ENCODE peak calls at places on chromosomes 3 and 15, in six cellular contexts. One of them, this sample, is unnamed.

GRCh38 chr3:153970047-153970446 is 151.1 kb upstream of the ARHGEF26 start:
- DNase-seq in vagina: no peak
- DNase-seq in activated T-cell treated with anti-CD3 and anti-CD28 coated beads for 24 hours: no peak
- DNase-seq in HT1080: no peak
- DNase-seq in stimulated activated CD4-positive, alpha-beta T cell treated with anti-CD3 and anti-CD28 coated beads, Interleukin-4, amount 100 ng/mL, for 48 hours: no peak
- DNase-seq in activated CD4-positive, alpha-beta memory T cell treated with anti-CD3 and anti-CD28 coated beads for 36 hours: no peak
- DNase-seq in this sample: no peak

GRCh38 chr3:177350051-177350565 is 152.8 kb upstream of the TBL1XR1 start:
- DNase-seq in activated T-cell treated with anti-CD3 and anti-CD28 coated beads for 24 hours: no peak
- DNase-seq in stimulated activated CD4-positive, alpha-beta T cell treated with anti-CD3 and anti-CD28 coated beads, Interleukin-4, amount 100 ng/mL, for 48 hours: no peak
- DNase-seq in activated CD4-positive, alpha-beta memory T cell treated with anti-CD3 and anti-CD28 coated beads for 36 hours: no peak
- DNase-seq in vagina: no peak
- DNase-seq in HT1080: no peak
- DNase-seq in this sample: no peak

GRCh38 chr3:67723863-67724262 is 69.5 kb upstream of the SUCLG2 start:
- DNase-seq in activated T-cell treated with anti-CD3 and anti-CD28 coated beads for 24 hours: no peak
- DNase-seq in vagina: no peak
- DNase-seq in activated CD4-positive, alpha-beta memory T cell treated with anti-CD3 and anti-CD28 coated beads for 36 hours: no peak
- DNase-seq in stimulated activated CD4-positive, alpha-beta T cell treated with anti-CD3 and anti-CD28 coated beads, Interleukin-4, amount 100 ng/mL, for 48 hours: no peak
- DNase-seq in HT1080: no peak
- DNase-seq in this sample: no peak

GRCh38 chr3:78751266-78751665 is 1016.5 kb downstream of the ROBO1 start:
- DNase-seq in vagina: no peak
- DNase-seq in HT1080: peak; percentile 25
- DNase-seq in activated CD4-positive, alpha-beta memory T cell treated with anti-CD3 and anti-CD28 coated beads for 36 hours: no peak
- DNase-seq in activated T-cell treated with anti-CD3 and anti-CD28 coated beads for 24 hours: no peak
- DNase-seq in stimulated activated CD4-positive, alpha-beta T cell treated with anti-CD3 and anti-CD28 coated beads, Interleukin-4, amount 100 ng/mL, for 48 hours: no peak
- DNase-seq in this sample: no peak

GRCh38 chr15:29925227-29926082 is 103.2 kb upstream of the TJP1 start:
- DNase-seq in vagina: no peak
- DNase-seq in activated T-cell treated with anti-CD3 and anti-CD28 coated beads for 24 hours: peak; percentile 23
- DNase-seq in stimulated activated CD4-positive, alpha-beta T cell treated with anti-CD3 and anti-CD28 coated beads, Interleukin-4, amount 100 ng/mL, for 48 hours: peak; percentile 25
- DNase-seq in activated CD4-positive, alpha-beta memory T cell treated with anti-CD3 and anti-CD28 coated beads for 36 hours: peak; percentile 42
- DNase-seq in HT1080: peak; percentile 82
- DNase-seq in this sample: peak; percentile 60

GRCh38 chr15:57526615-57527014 is 65.1 kb upstream of the MYZAP start:
- DNase-seq in vagina: no peak
- DNase-seq in activated CD4-positive, alpha-beta memory T cell treated with anti-CD3 and anti-CD28 coated beads for 36 hours: no peak
- DNase-seq in activated T-cell treated with anti-CD3 and anti-CD28 coated beads for 24 hours: no peak
- DNase-seq in HT1080: no peak
- DNase-seq in stimulated activated CD4-positive, alpha-beta T cell treated with anti-CD3 and anti-CD28 coated beads, Interleukin-4, amount 100 ng/mL, for 48 hours: no peak
- DNase-seq in this sample: no peak

GRCh38 chr3:57007513-57008415 is 52.7 kb upstream of the SPATA12 start:
- DNase-seq in activated T-cell treated with anti-CD3 and anti-CD28 coated beads for 24 hours: no peak
- DNase-seq in vagina: no peak
- DNase-seq in stimulated activated CD4-positive, alpha-beta T cell treated with anti-CD3 and anti-CD28 coated beads, Interleukin-4, amount 100 ng/mL, for 48 hours: no peak
- DNase-seq in HT1080: peak; percentile 89
- DNase-seq in activated CD4-positive, alpha-beta memory T cell treated with anti-CD3 and anti-CD28 coated beads for 36 hours: peak; percentile 39
- DNase-seq in this sample: peak; percentile 45

GRCh38 chr3:109050591-109051167 is 67.3 kb downstream of the MORC1 start:
- DNase-seq in activated T-cell treated with anti-CD3 and anti-CD28 coated beads for 24 hours: peak; percentile 5
- DNase-seq in vagina: no peak
- DNase-seq in activated CD4-positive, alpha-beta memory T cell treated with anti-CD3 and anti-CD28 coated beads for 36 hours: peak; percentile 20
- DNase-seq in HT1080: peak; percentile 30
- DNase-seq in stimulated activated CD4-positive, alpha-beta T cell treated with anti-CD3 and anti-CD28 coated beads, Interleukin-4, amount 100 ng/mL, for 48 hours: peak; percentile 8
- DNase-seq in this sample: peak; percentile 18

GRCh38 chr3:130960139-130960779 is 66.4 kb downstream of the ASTE1 start:
- DNase-seq in activated CD4-positive, alpha-beta memory T cell treated with anti-CD3 and anti-CD28 coated beads for 36 hours: no peak
- DNase-seq in HT1080: no peak
- DNase-seq in activated T-cell treated with anti-CD3 and anti-CD28 coated beads for 24 hours: no peak
- DNase-seq in stimulated activated CD4-positive, alpha-beta T cell treated with anti-CD3 and anti-CD28 coated beads, Interleukin-4, amount 100 ng/mL, for 48 hours: no peak
- DNase-seq in vagina: no peak
- DNase-seq in this sample: no peak

GRCh38 chr3:128515967-128516366 is 23.0 kb upstream of the GATA2 start:
- DNase-seq in vagina: no peak
- DNase-seq in stimulated activated CD4-positive, alpha-beta T cell treated with anti-CD3 and anti-CD28 coated beads, Interleukin-4, amount 100 ng/mL, for 48 hours: no peak
- DNase-seq in activated CD4-positive, alpha-beta memory T cell treated with anti-CD3 and anti-CD28 coated beads for 36 hours: no peak
- DNase-seq in HT1080: no peak
- DNase-seq in activated T-cell treated with anti-CD3 and anti-CD28 coated beads for 24 hours: no peak
- DNase-seq in this sample: no peak

GRCh38 chr3:24538891-24539290 is 44.2 kb upstream of the THRB start:
- DNase-seq in HT1080: no peak
- DNase-seq in stimulated activated CD4-positive, alpha-beta T cell treated with anti-CD3 and anti-CD28 coated beads, Interleukin-4, amount 100 ng/mL, for 48 hours: no peak
- DNase-seq in activated CD4-positive, alpha-beta memory T cell treated with anti-CD3 and anti-CD28 coated beads for 36 hours: no peak
- DNase-seq in vagina: no peak
- DNase-seq in activated T-cell treated with anti-CD3 and anti-CD28 coated beads for 24 hours: no peak
- DNase-seq in this sample: no peak

GRCh38 chr3:17831366-17831765 is 88.9 kb upstream of the TBC1D5 start:
- DNase-seq in activated T-cell treated with anti-CD3 and anti-CD28 coated beads for 24 hours: no peak
- DNase-seq in stimulated activated CD4-positive, alpha-beta T cell treated with anti-CD3 and anti-CD28 coated beads, Interleukin-4, amount 100 ng/mL, for 48 hours: no peak
- DNase-seq in activated CD4-positive, alpha-beta memory T cell treated with anti-CD3 and anti-CD28 coated beads for 36 hours: no peak
- DNase-seq in HT1080: peak; percentile 11
- DNase-seq in vagina: no peak
- DNase-seq in this sample: no peak

GRCh38 chr3:9779721-9780450 is 10.1 kb upstream of the CAMK1 start:
- DNase-seq in vagina: no peak
- DNase-seq in HT1080: no peak
- DNase-seq in activated CD4-positive, alpha-beta memory T cell treated with anti-CD3 and anti-CD28 coated beads for 36 hours: peak; percentile 62
- DNase-seq in stimulated activated CD4-positive, alpha-beta T cell treated with anti-CD3 and anti-CD28 coated beads, Interleukin-4, amount 100 ng/mL, for 48 hours: no peak
- DNase-seq in activated T-cell treated with anti-CD3 and anti-CD28 coated beads for 24 hours: no peak
- DNase-seq in this sample: peak; percentile 79

GRCh38 chr3:111012388-111013248 is 59.0 kb upstream of the NECTIN3 start:
- DNase-seq in HT1080: peak; percentile 48
- DNase-seq in stimulated activated CD4-positive, alpha-beta T cell treated with anti-CD3 and anti-CD28 coated beads, Interleukin-4, amount 100 ng/mL, for 48 hours: no peak
- DNase-seq in activated CD4-positive, alpha-beta memory T cell treated with anti-CD3 and anti-CD28 coated beads for 36 hours: peak; percentile 31
- DNase-seq in activated T-cell treated with anti-CD3 and anti-CD28 coated beads for 24 hours: no peak
- DNase-seq in vagina: no peak
- DNase-seq in this sample: peak; percentile 22

GRCh38 chr15:41925209-41925608 is 31.4 kb upstream of the SPTBN5 start:
- DNase-seq in activated T-cell treated with anti-CD3 and anti-CD28 coated beads for 24 hours: no peak
- DNase-seq in stimulated activated CD4-positive, alpha-beta T cell treated with anti-CD3 and anti-CD28 coated beads, Interleukin-4, amount 100 ng/mL, for 48 hours: no peak
- DNase-seq in HT1080: no peak
- DNase-seq in vagina: no peak
- DNase-seq in activated CD4-positive, alpha-beta memory T cell treated with anti-CD3 and anti-CD28 coated beads for 36 hours: no peak
- DNase-seq in this sample: no peak

GRCh38 chr3:178320481-178321352 is 215.5 kb upstream of the KCNMB2 start:
- DNase-seq in activated CD4-positive, alpha-beta memory T cell treated with anti-CD3 and anti-CD28 coated beads for 36 hours: no peak
- DNase-seq in stimulated activated CD4-positive, alpha-beta T cell treated with anti-CD3 and anti-CD28 coated beads, Interleukin-4, amount 100 ng/mL, for 48 hours: no peak
- DNase-seq in activated T-cell treated with anti-CD3 and anti-CD28 coated beads for 24 hours: no peak
- DNase-seq in vagina: no peak
- DNase-seq in HT1080: no peak
- DNase-seq in this sample: no peak

GRCh38 chr3:136939489-136939888 is 18.3 kb upstream of the IL20RB start:
- DNase-seq in activated T-cell treated with anti-CD3 and anti-CD28 coated beads for 24 hours: no peak
- DNase-seq in stimulated activated CD4-positive, alpha-beta T cell treated with anti-CD3 and anti-CD28 coated beads, Interleukin-4, amount 100 ng/mL, for 48 hours: no peak
- DNase-seq in vagina: no peak
- DNase-seq in HT1080: no peak
- DNase-seq in activated CD4-positive, alpha-beta memory T cell treated with anti-CD3 and anti-CD28 coated beads for 36 hours: no peak
- DNase-seq in this sample: no peak

GRCh38 chr15:33242165-33242564 is 47.7 kb upstream of the FMN1 start:
- DNase-seq in activated T-cell treated with anti-CD3 and anti-CD28 coated beads for 24 hours: no peak
- DNase-seq in vagina: no peak
- DNase-seq in stimulated activated CD4-positive, alpha-beta T cell treated with anti-CD3 and anti-CD28 coated beads, Interleukin-4, amount 100 ng/mL, for 48 hours: peak; percentile 6
- DNase-seq in activated CD4-positive, alpha-beta memory T cell treated with anti-CD3 and anti-CD28 coated beads for 36 hours: peak; percentile 16
- DNase-seq in HT1080: peak; percentile 93
- DNase-seq in this sample: peak; percentile 4

GRCh38 chr15:85771781-85772445 is 22.8 kb downstream of the KLHL25 start:
- DNase-seq in vagina: no peak
- DNase-seq in stimulated activated CD4-positive, alpha-beta T cell treated with anti-CD3 and anti-CD28 coated beads, Interleukin-4, amount 100 ng/mL, for 48 hours: no peak
- DNase-seq in activated CD4-positive, alpha-beta memory T cell treated with anti-CD3 and anti-CD28 coated beads for 36 hours: no peak
- DNase-seq in HT1080: no peak
- DNase-seq in activated T-cell treated with anti-CD3 and anti-CD28 coated beads for 24 hours: no peak
- DNase-seq in this sample: no peak

GRCh38 chr3:124764746-124765145 is 34.5 kb downstream of the UMPS start:
- DNase-seq in stimulated activated CD4-positive, alpha-beta T cell treated with anti-CD3 and anti-CD28 coated beads, Interleukin-4, amount 100 ng/mL, for 48 hours: no peak
- DNase-seq in HT1080: no peak
- DNase-seq in activated CD4-positive, alpha-beta memory T cell treated with anti-CD3 and anti-CD28 coated beads for 36 hours: no peak
- DNase-seq in activated T-cell treated with anti-CD3 and anti-CD28 coated beads for 24 hours: no peak
- DNase-seq in vagina: no peak
- DNase-seq in this sample: no peak

GRCh38 chr3:49723631-49724551 is at the start of gene GMPPB:
- DNase-seq in vagina: no peak
- DNase-seq in stimulated activated CD4-positive, alpha-beta T cell treated with anti-CD3 and anti-CD28 coated beads, Interleukin-4, amount 100 ng/mL, for 48 hours: peak; percentile 90
- DNase-seq in HT1080: peak; percentile 97
- DNase-seq in activated T-cell treated with anti-CD3 and anti-CD28 coated beads for 24 hours: peak; percentile 92
- DNase-seq in activated CD4-positive, alpha-beta memory T cell treated with anti-CD3 and anti-CD28 coated beads for 36 hours: peak; percentile 97
- DNase-seq in this sample: peak; percentile 96

GRCh38 chr3:42957573-42957972 is 21.5 kb upstream of the GASK1A start:
- DNase-seq in activated CD4-positive, alpha-beta memory T cell treated with anti-CD3 and anti-CD28 coated beads for 36 hours: no peak
- DNase-seq in vagina: no peak
- DNase-seq in HT1080: no peak
- DNase-seq in activated T-cell treated with anti-CD3 and anti-CD28 coated beads for 24 hours: no peak
- DNase-seq in stimulated activated CD4-positive, alpha-beta T cell treated with anti-CD3 and anti-CD28 coated beads, Interleukin-4, amount 100 ng/mL, for 48 hours: no peak
- DNase-seq in this sample: no peak

GRCh38 chr3:128702391-128702790 is 23.6 kb upstream of the RAB7A start:
- DNase-seq in HT1080: no peak
- DNase-seq in activated T-cell treated with anti-CD3 and anti-CD28 coated beads for 24 hours: no peak
- DNase-seq in stimulated activated CD4-positive, alpha-beta T cell treated with anti-CD3 and anti-CD28 coated beads, Interleukin-4, amount 100 ng/mL, for 48 hours: no peak
- DNase-seq in activated CD4-positive, alpha-beta memory T cell treated with anti-CD3 and anti-CD28 coated beads for 36 hours: no peak
- DNase-seq in vagina: no peak
- DNase-seq in this sample: no peak

GRCh38 chr3:60582285-60582684 is 669.0 kb downstream of the FHIT start:
- DNase-seq in stimulated activated CD4-positive, alpha-beta T cell treated with anti-CD3 and anti-CD28 coated beads, Interleukin-4, amount 100 ng/mL, for 48 hours: no peak
- DNase-seq in activated T-cell treated with anti-CD3 and anti-CD28 coated beads for 24 hours: no peak
- DNase-seq in activated CD4-positive, alpha-beta memory T cell treated with anti-CD3 and anti-CD28 coated beads for 36 hours: no peak
- DNase-seq in HT1080: no peak
- DNase-seq in vagina: no peak
- DNase-seq in this sample: no peak

GRCh38 chr3:88986834-88987233 is 120.6 kb upstream of the EPHA3 start:
- DNase-seq in vagina: no peak
- DNase-seq in HT1080: peak; percentile 41
- DNase-seq in stimulated activated CD4-positive, alpha-beta T cell treated with anti-CD3 and anti-CD28 coated beads, Interleukin-4, amount 100 ng/mL, for 48 hours: no peak
- DNase-seq in activated CD4-positive, alpha-beta memory T cell treated with anti-CD3 and anti-CD28 coated beads for 36 hours: no peak
- DNase-seq in activated T-cell treated with anti-CD3 and anti-CD28 coated beads for 24 hours: no peak
- DNase-seq in this sample: no peak

GRCh38 chr3:79039192-79039591 is 728.6 kb downstream of the ROBO1 start:
- DNase-seq in activated CD4-positive, alpha-beta memory T cell treated with anti-CD3 and anti-CD28 coated beads for 36 hours: no peak
- DNase-seq in stimulated activated CD4-positive, alpha-beta T cell treated with anti-CD3 and anti-CD28 coated beads, Interleukin-4, amount 100 ng/mL, for 48 hours: no peak
- DNase-seq in vagina: no peak
- DNase-seq in HT1080: no peak
- DNase-seq in activated T-cell treated with anti-CD3 and anti-CD28 coated beads for 24 hours: no peak
- DNase-seq in this sample: no peak

GRCh38 chr3:189260556-189261493 is 89.1 kb downstream of the TPRG1 start:
- DNase-seq in vagina: no peak
- DNase-seq in HT1080: no peak
- DNase-seq in activated CD4-positive, alpha-beta memory T cell treated with anti-CD3 and anti-CD28 coated beads for 36 hours: no peak
- DNase-seq in stimulated activated CD4-positive, alpha-beta T cell treated with anti-CD3 and anti-CD28 coated beads, Interleukin-4, amount 100 ng/mL, for 48 hours: no peak
- DNase-seq in activated T-cell treated with anti-CD3 and anti-CD28 coated beads for 24 hours: no peak
- DNase-seq in this sample: no peak

GRCh38 chr3:5021571-5022092 is 42.4 kb downstream of the BHLHE40 start:
- DNase-seq in vagina: no peak
- DNase-seq in HT1080: peak; percentile 92
- DNase-seq in activated T-cell treated with anti-CD3 and anti-CD28 coated beads for 24 hours: no peak
- DNase-seq in activated CD4-positive, alpha-beta memory T cell treated with anti-CD3 and anti-CD28 coated beads for 36 hours: peak; percentile 69
- DNase-seq in stimulated activated CD4-positive, alpha-beta T cell treated with anti-CD3 and anti-CD28 coated beads, Interleukin-4, amount 100 ng/mL, for 48 hours: no peak
- DNase-seq in this sample: peak; percentile 56

This sample was measured in activated CD8-positive, alpha-beta T cell treated with anti-CD3 and anti-CD28 coated beads for 36 hours.